ENCODE peak calls at places on chromosomes 6 and 20, in ten cellular contexts. R, C, Z, L, G, I, X, A, O and H are unnamed samples.

GRCh38 chr6:39029156-39030011 is 19.2 kb upstream of the GLP1R start:
- DNase-seq in X (no peak), A (no peak), I (peak; percentile 13), Z (no peak), R (no peak), O (peak; percentile 68), G (peak; percentile 38), C (no peak), L (peak; percentile 3), H (no peak)

GRCh38 chr6:47195251-47195650 is 114.5 kb downstream of the TNFRSF21 start:
- DNase-seq in G (no peak), I (peak; percentile 8), X (no peak), A (no peak), L (no peak), O (no peak), C (no peak), Z (no peak), R (no peak), H (no peak)

GRCh38 chr6:130872250-130873095 is 45.3 kb downstream of the SMLR1 start:
- DNase-seq in Z (peak; percentile 74), C (no peak), X (peak; percentile 66), R (peak; percentile 10), A (peak; percentile 23), G (peak; percentile 77), O (peak; percentile 86), L (peak; percentile 56), I (peak; percentile 9), H (peak; percentile 49)

GRCh38 chr6:19873031-19873430 is 35.9 kb downstream of the ID4 start:
- DNase-seq in G (no peak), I (no peak), A (no peak), C (no peak), X (no peak), L (no peak), O (no peak), Z (no peak), R (no peak), H (no peak)

GRCh38 chr20:5656136-5656535 is 94.1 kb upstream of the SHLD1 start:
- DNase-seq in Z (no peak), R (no peak), L (no peak), I (no peak), X (no peak), A (no peak), O (no peak), C (no peak), G (no peak), H (no peak)

GRCh38 chr6:158321960-158322359 is 9.7 kb downstream of the TULP4 start:
- DNase-seq in O (no peak), R (no peak), G (no peak), L (peak; percentile 26), A (no peak), C (no peak), Z (no peak), I (no peak), X (no peak), H (no peak)

GRCh38 chr6:44036699-44037101 is 90.6 kb downstream of the MRPL14 start:
- DNase-seq in G (no peak), I (no peak), X (no peak), R (no peak), Z (no peak), A (no peak), O (no peak), L (no peak), C (no peak), H (no peak)

GRCh38 chr20:14632906-14633305 is 295.5 kb upstream of the FLRT3 start:
- DNase-seq in A (no peak), Z (no peak), X (no peak), L (no peak), I (no peak), C (no peak), G (no peak), R (no peak), O (no peak), H (no peak)

GRCh38 chr6:93792751-93793150 is 373.4 kb upstream of the EPHA7 start:
- DNase-seq in R (no peak), X (no peak), G (no peak), C (no peak), I (no peak), O (no peak), L (peak; percentile 75), A (no peak), Z (no peak), H (no peak)

GRCh38 chr6:18978330-18979128 is 591.4 kb downstream of the RNF144B start:
- DNase-seq in R (no peak), L (peak; percentile 89), A (no peak), X (no peak), C (no peak), Z (no peak), I (peak; percentile 49), O (no peak), G (no peak), H (peak; percentile 73)

GRCh38 chr6:50845499-50846108 is 26.9 kb downstream of the TFAP2B start:
- DNase-seq in C (no peak), Z (no peak), O (no peak), L (no peak), I (no peak), X (no peak), A (no peak), G (no peak), R (no peak), H (no peak)

GRCh38 chr6:11161031-11161966 is 49.8 kb upstream of the ERVFRD-1 start:
- DNase-seq in A (no peak), O (no peak), R (no peak), Z (no peak), C (no peak), G (no peak), L (peak; percentile 10), X (peak; percentile 73), I (no peak), H (no peak)

GRCh38 chr6:159467473-159468041 is 225.5 kb downstream of the SOD2 start:
- DNase-seq in G (no peak), C (no peak), A (no peak), L (peak; percentile 24), X (no peak), I (no peak), R (no peak), Z (no peak), O (no peak), H (no peak)

GRCh38 chr6:140203611-140204553 is 829.4 kb upstream of the CITED2 start:
- DNase-seq in L (peak; percentile 34), A (no peak), I (no peak), C (no peak), R (no peak), Z (no peak), G (no peak), O (no peak), X (no peak), H (no peak)

GRCh38 chr6:43669922-43670622 is 17.5 kb downstream of the MRPS18A start:
- DNase-seq in I (no peak), Z (no peak), G (peak; percentile 46), C (no peak), A (peak; percentile 21), O (peak; percentile 35), L (no peak), R (no peak), X (no peak), H (peak; percentile 44)

GRCh38 chr6:42197574-42198362 is 3.0 kb upstream of the GUCA1B start:
- DNase-seq in A (peak; percentile 28), L (peak; percentile 36), I (peak; percentile 91), R (no peak), Z (no peak), X (peak; percentile 75), C (no peak), O (peak; percentile 24), G (no peak), H (no peak)

GRCh38 chr6:15519681-15520080 is 143.1 kb downstream of the DTNBP1 start:
- DNase-seq in I (no peak), L (no peak), Z (peak; percentile 25), G (no peak), O (no peak), R (no peak), X (no peak), C (no peak), A (no peak), H (no peak)

GRCh38 chr20:19850190-19850533 is 92.1 kb downstream of the RIN2 start:
- DNase-seq in Z (no peak), I (peak; percentile 57), L (no peak), X (no peak), A (no peak), R (peak; percentile 14), O (no peak), C (no peak), G (peak; percentile 32), H (no peak)

GRCh38 chr20:4014031-4014474 is 1.3 kb downstream of the RNF24 start:
- DNase-seq in A (peak; percentile 68), R (no peak), L (peak; percentile 74), C (no peak), O (peak; percentile 52), G (peak; percentile 78), X (no peak), I (peak; percentile 93), Z (no peak), H (peak; percentile 90)

GRCh38 chr20:24755411-24755922 is 193.6 kb upstream of the CST7 start:
- DNase-seq in I (no peak), O (no peak), C (no peak), L (no peak), G (no peak), X (peak; percentile 8), A (no peak), Z (peak; percentile 72), R (no peak), H (no peak)

GRCh38 chr6:7723041-7723447 is 2.9 kb upstream of the BMP6 start:
- DNase-seq in Z (peak; percentile 76), G (peak; percentile 82), C (no peak), L (peak; percentile 83), A (peak; percentile 52), O (peak; percentile 83), R (peak; percentile 5), X (peak; percentile 86), I (peak; percentile 50), H (peak; percentile 55)

GRCh38 chr6:102494808-102495207 is 1101.3 kb downstream of the GRIK2 start:
- DNase-seq in C (no peak), Z (no peak), O (no peak), I (no peak), R (no peak), G (no peak), L (no peak), X (no peak), A (no peak), H (no peak)

GRCh38 chr6:96704713-96705112 is 132.6 kb downstream of the GPR63 start:
- DNase-seq in C (no peak), R (no peak), Z (no peak), L (no peak), A (no peak), X (no peak), I (peak; percentile 29), G (no peak), O (no peak), H (no peak)

GRCh38 chr20:9066196-9066595 is 2.7 kb upstream of the PLCB4 start:
- DNase-seq in C (no peak), X (no peak), O (no peak), L (no peak), Z (no peak), I (peak; percentile 79), G (no peak), R (no peak), A (no peak), H (no peak)

GRCh38 chr6:1630212-1630770 is 20.6 kb downstream of the FOXC1 start:
- DNase-seq in X (no peak), R (no peak), O (no peak), I (no peak), Z (no peak), C (no peak), L (no peak), G (no peak), A (no peak), H (no peak)

GRCh38 chr6:35096129-35096852 is 44.8 kb downstream of the TCP11 start:
- DNase-seq in I (no peak), A (no peak), R (no peak), X (no peak), L (peak; percentile 79), C (no peak), G (peak; percentile 4), Z (no peak), O (no peak), H (no peak)

GRCh38 chr6:25487012-25487411 is 165.0 kb upstream of the SCGN start:
- DNase-seq in L (no peak), G (no peak), C (no peak), I (no peak), A (no peak), X (no peak), O (no peak), Z (no peak), R (no peak), H (no peak)

GRCh38 chr6:160950507-160950906 is 41.1 kb upstream of the MAP3K4 start:
- DNase-seq in C (no peak), A (no peak), I (no peak), Z (no peak), L (peak; percentile 75), O (no peak), X (peak; percentile 80), R (no peak), G (no peak), H (no peak)